ENCODE peak calls at places on chromosomes 5 and 9, in five cellular contexts. E is GM12891, O is DND-41, Y is T-helper 9 cell, I is cardiac muscle cell. A is an unnamed sample.

GRCh38 chr5:141529002-141529401 is 40.1 kb downstream of the PCDHGC5 start:
- DNase-seq in I (no peak), Y (no peak), E (no peak), O (no peak), A (no peak)

GRCh38 chr5:33238826-33239670 is 201.7 kb upstream of the TARS1 start:
- DNase-seq in I (no peak), O (no peak), E (no peak), Y (no peak), A (no peak)

GRCh38 chr9:114001794-114002261 is 76.3 kb downstream of the AMBP start:
- DNase-seq in I (no peak), Y (no peak), E (no peak), O (no peak), A (no peak)

GRCh38 chr9:4299006-4299795 is 667 bp downstream of the GLIS3 start:
- DNase-seq in Y (no peak), O (no peak), E (peak), I (peak), A (no peak)

GRCh38 chr9:126452036-126452595 is 125.5 kb downstream of the MVB12B start:
- DNase-seq in I (no peak), O (no peak), Y (no peak), E (no peak), A (no peak)

GRCh38 chr9:17219261-17219660 is 84.4 kb downstream of the CNTLN start:
- DNase-seq in I (no peak), O (no peak), Y (no peak), E (no peak), A (no peak)

GRCh38 chr9:15333376-15333881 is 26.4 kb upstream of the TTC39B start:
- DNase-seq in E (no peak), O (no peak), Y (no peak), I (no peak), A (no peak)

GRCh38 chr5:153752890-153753289 is 262.4 kb downstream of the GRIA1 start:
- DNase-seq in O (no peak), I (no peak), E (no peak), Y (no peak), A (no peak)

GRCh38 chr9:132451276-132451675 is 41.3 kb downstream of the CFAP77 start:
- DNase-seq in O (no peak), I (no peak), Y (no peak), E (no peak), A (no peak)

GRCh38 chr5:136018814-136019777 is 9.7 kb upstream of the TGFBI start:
- DNase-seq in I (no peak), Y (no peak), O (no peak), E (no peak), A (no peak)

GRCh38 chr9:69675563-69675962 is 3.4 kb upstream of the APBA1 start:
- DNase-seq in O (no peak), Y (no peak), I (no peak), E (no peak), A (no peak)

GRCh38 chr9:116166713-116167112 is 13.1 kb downstream of the PAPPA start:
- DNase-seq in I (no peak), O (no peak), Y (no peak), E (no peak), A (no peak)